ENCODE peak calls at places on chromosomes 2 and 18, in nine cellular contexts. I is A549, S is left ventricle myocardium inferior, X is fibroblast of lung, F is upper lobe of left lung, U is ascending aorta, J is HFF-Myc, P is epithelial cell of esophagus, Z is AG04450. Q is an unnamed sample.

GRCh38 chr2:241965931-241966412 is 96.4 kb downstream of the RTP5 start:
- DNase-seq in F (peak), P (peak), J (peak), X (peak), Z (peak), U (no peak), S (no peak), I (no peak), Q (peak)

GRCh38 chr2:120323807-120324399 is 22.0 kb upstream of the INHBB start:
- DNase-seq in X (no peak), P (no peak), F (no peak), J (no peak), U (no peak), I (no peak), Z (no peak), S (no peak), Q (no peak)

GRCh38 chr2:143730155-143730949 is 601.1 kb downstream of the ARHGAP15 start:
- DNase-seq in Z (no peak), X (no peak), P (peak), F (no peak), S (no peak), I (no peak), J (no peak), U (no peak), Q (no peak)

GRCh38 chr18:75161629-75162028 is 47.3 kb downstream of the PTGR3 start:
- DNase-seq in F (peak), S (peak), J (no peak), P (no peak), X (no peak), I (peak), U (no peak), Z (no peak), Q (no peak)

GRCh38 chr2:102657770-102658169 is 38.4 kb downstream of the SLC9A2 start:
- DNase-seq in Z (no peak), S (no peak), X (no peak), I (peak), F (no peak), J (no peak), P (peak), U (no peak), Q (no peak)

GRCh38 chr2:120829633-120830025 is 94.0 kb downstream of the GLI2 start:
- DNase-seq in P (no peak), J (no peak), U (no peak), I (no peak), X (no peak), Z (no peak), F (no peak), S (no peak), Q (no peak)

GRCh38 chr2:69149631-69150215 is 136.7 kb downstream of the ANTXR1 start:
- DNase-seq in I (peak), P (no peak), X (peak), S (peak), J (no peak), Z (no peak), U (no peak), F (no peak), Q (peak)

GRCh38 chr2:148273158-148273691 is 252.3 kb downstream of the MBD5 start:
- DNase-seq in X (peak), S (no peak), Z (peak), I (no peak), U (no peak), P (no peak), F (no peak), J (no peak), Q (peak)

GRCh38 chr2:80515961-80516360 is 211.4 kb upstream of the LRRTM1 start:
- DNase-seq in F (no peak), Z (no peak), P (no peak), S (no peak), U (no peak), J (no peak), X (no peak), I (no peak), Q (no peak)

GRCh38 chr2:39504790-39505335 is 67.8 kb upstream of the MAP4K3 start:
- DNase-seq in I (peak), P (peak), F (no peak), S (no peak), U (no peak), X (peak), Z (no peak), J (no peak), Q (no peak)

GRCh38 chr18:44733069-44733753 is 52.5 kb downstream of the SETBP1 start:
- DNase-seq in Z (peak), P (peak), S (no peak), I (peak), J (peak), X (peak), U (no peak), F (no peak), Q (peak)

GRCh38 chr18:13397504-13398163 is 179.1 kb downstream of the LDLRAD4 start:
- DNase-seq in Z (no peak), J (no peak), P (no peak), F (no peak), U (no peak), I (no peak), S (no peak), X (no peak), Q (no peak)

GRCh38 chr2:233418761-233419625 is 64.7 kb downstream of the DGKD start:
- DNase-seq in X (peak), S (peak), F (peak), I (peak), U (peak), P (peak), J (peak), Z (no peak), Q (peak)

GRCh38 chr2:109409347-109410020 is 204.3 kb downstream of the SEPTIN10 start:
- DNase-seq in F (no peak), J (no peak), X (no peak), Z (no peak), P (peak), S (no peak), U (no peak), I (no peak), Q (peak)

GRCh38 chr18:44819944-44820510 is 139.3 kb downstream of the SETBP1 start:
- DNase-seq in U (peak), Z (no peak), X (no peak), I (no peak), J (no peak), F (no peak), S (peak), P (no peak), Q (no peak)

GRCh38 chr2:60556441-60556997 is 3.1 kb upstream of the BCL11A start:
- DNase-seq in U (no peak), P (no peak), I (no peak), X (no peak), F (peak), J (no peak), Z (no peak), S (no peak), Q (no peak)

GRCh38 chr2:68317971-68318685 is 1.6 kb downstream of the CNRIP1 start:
- DNase-seq in I (no peak), X (peak), J (no peak), P (no peak), F (no peak), U (no peak), Z (no peak), S (peak), Q (peak)

GRCh38 chr2:185306119-185306518 is 432.5 kb upstream of the FSIP2 start:
- DNase-seq in F (no peak), J (no peak), Z (no peak), X (no peak), U (no peak), S (no peak), I (no peak), P (no peak), Q (no peak)

GRCh38 chr2:74105413-74105812 is 42.3 kb downstream of the BOLA3 start:
- DNase-seq in S (no peak), X (no peak), F (no peak), P (no peak), Z (no peak), I (no peak), U (no peak), J (no peak), Q (no peak)

GRCh38 chr2:239951117-239951734 is 73.9 kb downstream of the NDUFA10 start:
- DNase-seq in U (no peak), F (no peak), S (peak), Z (no peak), I (no peak), X (no peak), P (no peak), J (no peak), Q (no peak)

GRCh38 chr2:224025874-224026273 is 13.2 kb downstream of the SERPINE2 start:
- DNase-seq in S (no peak), J (no peak), I (no peak), U (no peak), X (no peak), P (no peak), Z (no peak), F (peak), Q (no peak)

GRCh38 chr2:121004950-121005349 is 269.3 kb downstream of the GLI2 start:
- DNase-seq in X (no peak), F (no peak), P (peak), U (no peak), Z (no peak), I (no peak), S (no peak), J (no peak), Q (no peak)

GRCh38 chr18:36809590-36810381 is 19.0 kb downstream of the TPGS2 start:
- DNase-seq in P (peak), F (peak), X (peak), J (no peak), I (peak), S (no peak), U (no peak), Z (no peak), Q (peak)

GRCh38 chr2:202762546-202762945 is 109.0 kb downstream of the ICA1L start:
- DNase-seq in P (no peak), Z (no peak), F (no peak), I (no peak), U (no peak), X (peak), S (no peak), J (no peak), Q (peak)

GRCh38 chr2:168699834-168700417 is 102.5 kb upstream of the NOSTRIN start:
- DNase-seq in I (no peak), F (peak), J (peak), P (no peak), S (peak), X (peak), U (no peak), Z (peak), Q (peak)

GRCh38 chr2:218722876-218723477 is 12.3 kb downstream of the TTLL4 start:
- DNase-seq in Z (no peak), F (no peak), P (no peak), J (no peak), S (no peak), X (no peak), I (no peak), U (no peak), Q (no peak)

GRCh38 chr2:19574788-19575260 is 216.4 kb upstream of the OSR1 start:
- DNase-seq in J (peak), I (no peak), P (peak), Z (peak), F (no peak), S (peak), X (peak), U (no peak), Q (peak)

GRCh38 chr2:58039170-58039611 is 7.4 kb upstream of the VRK2 start:
- DNase-seq in P (no peak), F (no peak), S (no peak), U (no peak), I (no peak), J (no peak), X (peak), Z (no peak), Q (peak)

GRCh38 chr18:53426656-53427055 is 797.8 kb downstream of the MBD2 start:
- DNase-seq in I (no peak), P (no peak), S (no peak), F (no peak), X (no peak), J (no peak), U (no peak), Z (no peak), Q (no peak)

GRCh38 chr2:201232125-201232815 is 28.1 kb upstream of the CASP8 start:
- DNase-seq in Z (peak), U (peak), X (peak), F (peak), I (peak), J (peak), S (peak), P (peak), Q (peak)
- TF ChIP-seq CTCF in Z (peak), U (peak), X (peak), F (peak), I (peak), J (peak), S (peak), P (peak), Q (peak)

GRCh38 chr18:63368611-63369010 is 1.6 kb upstream of the KDSR start:
- DNase-seq in P (no peak), I (no peak), Z (no peak), X (peak), S (no peak), F (no peak), U (no peak), J (no peak), Q (no peak)
- H3K4me3 ChIP-seq in P (no peak), I (peak), Z (no peak), X (peak), S (peak), F (peak), U (peak), J (peak), Q (no peak)

GRCh38 chr2:176638167-176639015 is 369.1 kb downstream of the MTX2 start:
- DNase-seq in J (peak), X (peak), F (peak), U (no peak), Z (peak), I (peak), P (peak), S (peak), Q (peak)
- TF ChIP-seq CTCF in J (peak), X (peak), F (peak), U (peak), Z (peak), I (peak), P (peak), S (peak), Q (peak)

GRCh38 chr2:196259507-196260481 is 88.4 kb upstream of the STK17B start:
- DNase-seq in S (no peak), Z (no peak), X (peak), U (no peak), F (no peak), P (peak), J (no peak), I (no peak), Q (peak)
- H3K4me3 ChIP-seq in S (no peak), Z (no peak), X (no peak), U (no peak), F (no peak), P (no peak), J (no peak), I (no peak), Q (no peak)

GRCh38 chr2:187506416-187506815 is 47.8 kb downstream of the TFPI start:
- DNase-seq in F (no peak), P (no peak), J (no peak), X (no peak), U (no peak), I (no peak), S (no peak), Z (no peak), Q (no peak)

GRCh38 chr2:187500585-187501359 is 52.7 kb upstream of the CALCRL start:
- DNase-seq in S (no peak), J (no peak), I (peak), X (peak), Z (peak), F (no peak), U (no peak), P (peak), Q (peak)

GRCh38 chr2:187502467-187502866 is 51.8 kb downstream of the TFPI start:
- DNase-seq in Z (no peak), I (no peak), J (no peak), F (no peak), S (no peak), X (no peak), U (no peak), P (no peak), Q (no peak)

GRCh38 chr2:187505064-187505672 is 49.1 kb downstream of the TFPI start:
- DNase-seq in X (no peak), U (no peak), J (no peak), P (no peak), F (no peak), Z (no peak), I (no peak), S (no peak), Q (no peak)

GRCh38 chr2:187504312-187504921 is 49.8 kb downstream of the TFPI start:
- DNase-seq in U (no peak), S (no peak), Z (no peak), F (no peak), I (no peak), X (no peak), J (no peak), P (no peak), Q (no peak)
- TF ChIP-seq CTCF in U (no peak), S (no peak), Z (no peak), F (no peak), I (no peak), X (no peak), J (no peak), P (no peak), Q (no peak)

GRCh38 chr2:37098416-37099118 is 14.2 kb downstream of the GPATCH11 start:
- DNase-seq in Z (no peak), X (no peak), J (no peak), U (no peak), F (no peak), P (no peak), S (no peak), I (no peak), Q (no peak)
- H3K4me3 ChIP-seq in Z (no peak), X (no peak), J (no peak), U (no peak), F (no peak), P (no peak), S (no peak), I (no peak), Q (no peak)

GRCh38 chr2:197383825-197384224 is 51.0 kb downstream of the SF3B1 start:
- DNase-seq in F (no peak), Z (no peak), J (no peak), P (no peak), U (no peak), I (no peak), X (no peak), S (no peak), Q (no peak)
- TF ChIP-seq CTCF in F (no peak), Z (no peak), J (no peak), P (no peak), U (no peak), I (no peak), X (no peak), S (no peak), Q (no peak)

GRCh38 chr2:152406119-152406835 is 71.3 kb downstream of the FMNL2 start:
- DNase-seq in U (no peak), J (no peak), I (no peak), S (no peak), F (no peak), P (no peak), X (no peak), Z (no peak), Q (no peak)

GRCh38 chr2:152408260-152408659 is 73.3 kb downstream of the FMNL2 start:
- DNase-seq in S (no peak), P (no peak), J (no peak), F (no peak), U (no peak), X (no peak), I (no peak), Z (no peak), Q (no peak)

GRCh38 chr2:152407204-152407721 is 72.3 kb downstream of the FMNL2 start:
- DNase-seq in I (peak), Z (no peak), X (peak), J (no peak), S (peak), P (peak), U (no peak), F (peak), Q (peak)

GRCh38 chr2:152406836-152407161 is 71.8 kb downstream of the FMNL2 start:
- DNase-seq in F (no peak), I (no peak), U (no peak), Z (no peak), X (no peak), J (no peak), P (no peak), S (no peak), Q (no peak)

GRCh38 chr2:152407806-152408205 is 72.8 kb downstream of the FMNL2 start:
- DNase-seq in S (no peak), P (no peak), J (no peak), X (no peak), U (no peak), F (no peak), Z (no peak), I (no peak), Q (no peak)
- H3K4me3 ChIP-seq in S (no peak), P (no peak), J (no peak), X (no peak), U (peak), F (no peak), Z (no peak), I (no peak), Q (no peak)

GRCh38 chr2:8802741-8803140 is 34.7 kb downstream of the KIDINS220 start:
- DNase-seq in S (no peak), P (no peak), U (no peak), Z (no peak), F (no peak), J (no peak), I (no peak), X (no peak), Q (no peak)
- TF ChIP-seq CTCF in S (no peak), P (no peak), U (no peak), Z (no peak), F (no peak), J (no peak), I (no peak), X (no peak), Q (no peak)

GRCh38 chr2:229900012-229900411 is 21.8 kb downstream of the TRIP12 start:
- DNase-seq in P (no peak), I (no peak), U (no peak), X (no peak), Z (no peak), F (no peak), J (no peak), S (no peak), Q (no peak)
- H3K4me3 ChIP-seq in P (no peak), I (no peak), U (no peak), X (no peak), Z (no peak), F (no peak), J (no peak), S (no peak), Q (no peak)

Q was measured in astrocyte of the spinal cord.